ENCODE peak calls at places on chromosomes 2 and 18, in five cellular contexts. O is transverse colon, Y is K562, C is HAP-1, E is heart left ventricle. N is an unnamed sample. For H3K4me1, the result is how much of the 10 kb centered on the place peaks cover.

GRCh38 chr2:101630224-101630949 is 67.1 kb upstream of the MAP4K4 start:
- DNase-seq in O (peak), Y (no peak), C (no peak), E (no peak), N (no peak)

GRCh38 chr2:180980943-180981898 is 816 bp downstream of the UBE2E3 start:
- DNase-seq in O (peak), Y (peak), C (peak), E (peak), N (peak)

GRCh38 chr2:172674034-172674967 is 61.3 kb upstream of the RAPGEF4 start:
- DNase-seq in O (no peak), Y (peak), C (no peak), E (peak), N (no peak)

GRCh38 chr2:70964596-70965386 is 13.6 kb upstream of the ANKRD53 start:
- DNase-seq in O (peak), Y (peak), C (peak), E (peak), N (peak)

GRCh38 chr2:242031481-242032019 is 162.0 kb downstream of the RTP5 start:
- DNase-seq in O (no peak), Y (no peak), C (peak), E (no peak), N (no peak)

GRCh38 chr2:181047829-181048228 is 67.4 kb downstream of the UBE2E3 start:
- DNase-seq in O (no peak), Y (no peak), C (peak), E (no peak), N (no peak)

GRCh38 chr2:11701831-11702301 is 31.9 kb upstream of the NTSR2 start:
- DNase-seq in O (peak), Y (no peak), C (no peak), E (peak), N (no peak)

GRCh38 chr2:101400516-101401315 is 13.4 kb upstream of the CREG2 start:
- DNase-seq in O (no peak), Y (no peak), C (no peak), E (no peak), N (no peak)

GRCh38 chr2:111701266-111701665 is 182.7 kb downstream of the ANAPC1 start:
- DNase-seq in O (no peak), Y (no peak), C (peak), E (no peak), N (no peak)

GRCh38 chr2:29281585-29281984 is 166.4 kb downstream of the CLIP4 start:
- DNase-seq in O (no peak), Y (no peak), C (peak), E (peak), N (peak)

GRCh38 chr2:176407711-176408110 is 138.5 kb downstream of the MTX2 start:
- DNase-seq in O (no peak), Y (no peak), C (no peak), E (no peak), N (no peak)

GRCh38 chr2:136008205-136008865 is 22.9 kb upstream of the DARS1 start:
- DNase-seq in O (peak), Y (no peak), C (no peak), E (peak), N (no peak)

GRCh38 chr2:25174192-25174861 is 5.9 kb upstream of the POMC start:
- DNase-seq in O (no peak), Y (no peak), C (no peak), E (no peak), N (no peak)

GRCh38 chr2:113324684-113325160 is 46.0 kb upstream of the PAX8 start:
- DNase-seq in O (peak), Y (peak), C (peak), E (peak), N (peak)

GRCh38 chr18:12334280-12335262 is 26.5 kb downstream of the TUBB6 start:
- DNase-seq in O (no peak), Y (no peak), C (no peak), E (no peak), N (no peak)

GRCh38 chr18:52791321-52791720 is 451.3 kb downstream of the DCC start:
- DNase-seq in O (no peak), Y (no peak), C (no peak), E (no peak), N (no peak)

GRCh38 chr2:150484006-150484405 is 3.5 kb downstream of the RND3 start:
- DNase-seq in O (no peak), Y (no peak), C (no peak), E (no peak), N (no peak)

GRCh38 chr2:218445602-218446001 is 26.7 kb downstream of the VIL1 start:
- DNase-seq in O (no peak), Y (no peak), C (no peak), E (no peak), N (no peak)

DNA sequence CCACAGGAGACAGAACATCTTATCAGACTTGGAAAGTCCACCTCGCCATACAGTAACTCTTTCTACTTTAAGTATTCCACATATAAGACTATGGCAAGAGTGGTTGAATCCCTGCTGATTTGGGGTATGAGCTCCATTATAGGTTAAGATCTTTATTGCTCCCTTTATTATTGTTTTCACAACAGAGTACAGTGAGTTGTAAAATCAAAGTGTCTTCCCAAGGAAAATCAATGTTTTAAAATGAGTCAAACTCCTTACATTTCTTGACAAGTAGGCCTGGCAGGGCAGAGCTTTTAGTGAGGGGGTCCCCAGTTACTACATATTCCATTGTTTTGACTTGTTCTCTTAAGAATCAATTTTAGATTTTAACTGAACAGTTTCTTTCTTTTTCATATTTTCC is 49.6 kb upstream of the STAT1 start:
- DNase-seq in O (no peak), Y (no peak), C (no peak), E (no peak), N (no peak)
- H3K4me3 ChIP-seq in O (no peak), Y (no peak), C (no peak), E (no peak), N (no peak)

DNA sequence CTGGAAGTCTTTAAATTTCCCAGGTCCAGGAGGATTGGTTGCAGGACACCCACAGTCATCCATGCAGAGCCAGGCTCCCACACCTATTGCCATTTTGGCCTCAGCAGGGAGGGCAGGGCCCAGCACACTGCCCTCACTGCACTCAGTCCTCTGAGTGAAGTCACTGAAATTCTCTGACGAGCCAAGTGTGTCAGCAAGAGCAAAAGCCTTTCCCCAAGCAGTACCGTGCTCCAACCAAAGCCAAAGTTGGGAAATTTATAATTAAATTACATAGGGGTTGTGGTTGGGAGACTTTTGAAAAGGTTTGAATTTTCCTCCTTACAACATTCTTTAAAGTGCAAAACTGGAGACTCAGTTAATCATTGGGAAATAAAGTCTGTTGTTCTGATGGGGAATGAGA is 98.5 kb upstream of the CD226 start:
- DNase-seq in O (no peak), Y (no peak), C (no peak), E (no peak), N (no peak)
- H3K4me1 ChIP-seq in O (under half), Y (under half), C (under half), E (under half), N (under half)

GRCh38 chr18:50218432-50219197 is 23.7 kb upstream of the MYO5B start:
- DNase-seq in O (peak), Y (peak), C (peak), E (no peak), N (no peak)
- H3K4me3 ChIP-seq in O (no peak), Y (no peak), C (no peak), E (no peak), N (no peak)

DNA sequence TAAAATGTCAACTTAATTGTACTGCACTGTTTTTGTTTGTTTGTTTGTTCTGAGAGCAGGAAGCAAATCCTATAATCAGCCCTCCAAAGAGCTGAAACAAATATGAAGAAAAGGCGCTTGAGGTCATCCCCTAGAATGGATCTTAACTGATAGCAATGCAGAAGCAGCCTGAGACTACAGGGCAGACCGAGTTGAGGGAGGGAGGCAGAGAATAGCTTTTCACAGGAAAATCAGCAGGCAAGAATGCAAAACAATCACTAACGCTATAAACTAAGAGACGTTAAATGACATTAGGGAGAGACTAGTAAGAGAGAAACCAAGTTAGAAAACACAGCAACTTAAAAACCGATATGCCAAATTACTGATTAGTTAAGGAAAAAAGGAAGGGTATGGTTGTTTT is 37.2 kb downstream of the GALNT1 start:
- DNase-seq in O (no peak), Y (no peak), C (no peak), E (no peak), N (no peak)
- H3K4me1 ChIP-seq in O (under half), Y (under half), C (under half), E (under half), N (under half)